ENCODE peak calls at places on chromosomes 13 and 19, in nine cellular contexts. J, H, M, R, V, L, P, A and T are unnamed samples.

GRCh38 chr13:78241278-78241919 is 322.8 kb upstream of the EDNRB start:
- DNase-seq in J (peak; percentile 43), H (no peak), M (no peak), R (no peak), V (peak; percentile 69), L (peak; percentile 11), P (peak; percentile 63), A (peak; percentile 4), T (no peak)

GRCh38 chr19:42360787-42361544 is 29.1 kb downstream of the CNFN start:
- DNase-seq in J (no peak), H (no peak), M (no peak), R (no peak), V (peak; percentile 29), L (no peak), P (no peak), A (no peak), T (no peak)

GRCh38 chr13:46571189-46571901 is 18.4 kb downstream of the LRCH1 start:
- DNase-seq in J (no peak), H (no peak), M (no peak), R (no peak), V (no peak), L (peak; percentile 76), P (peak; percentile 59), A (peak; percentile 81), T (no peak)

GRCh38 chr19:4375620-4376228 is 24.6 kb downstream of the SH3GL1 start:
- DNase-seq in J (no peak), H (no peak), M (no peak), R (no peak), V (no peak), L (peak; percentile 81), P (peak; percentile 67), A (peak; percentile 92), T (no peak)

GRCh38 chr13:33322474-33322827 is 36.9 kb upstream of the STARD13 start:
- DNase-seq in J (no peak), H (no peak), M (peak; percentile 61), R (no peak), V (no peak), L (peak; percentile 95), P (peak; percentile 80), A (peak; percentile 86), T (no peak)

GRCh38 chr19:2064788-2065524 is 13.9 kb upstream of the MKNK2 start:
- DNase-seq in J (no peak), H (no peak), M (peak; percentile 95), R (no peak), V (no peak), L (no peak), P (no peak), A (peak; percentile 76), T (no peak)

GRCh38 chr13:45105895-45106294 is 14.4 kb upstream of the GTF2F2 start:
- DNase-seq in J (no peak), H (no peak), M (no peak), R (no peak), V (no peak), L (peak; percentile 94), P (peak; percentile 56), A (peak; percentile 53), T (no peak)

GRCh38 chr13:50130686-50131051 is 115.4 kb downstream of the KCNRG start:
- DNase-seq in J (peak; percentile 66), H (no peak), M (peak; percentile 67), R (peak; percentile 33), V (peak; percentile 48), L (peak; percentile 47), P (peak; percentile 60), A (peak; percentile 69), T (no peak)

GRCh38 chr13:65656740-65657329 is 1573.3 kb downstream of the PCDH9 start:
- DNase-seq in J (no peak), H (no peak), M (no peak), R (no peak), V (no peak), L (peak; percentile 30), P (peak; percentile 63), A (peak; percentile 39), T (no peak)

GRCh38 chr19:54526972-54527371 is 24.3 kb downstream of the LAIR2 start:
- DNase-seq in J (no peak), H (no peak), M (no peak), R (no peak), V (no peak), L (no peak), P (no peak), A (no peak), T (no peak)

GRCh38 chr13:114017028-114017630 is 43.3 kb upstream of the C13orf46 start:
- DNase-seq in J (no peak), H (peak; percentile 53), M (no peak), R (no peak), V (no peak), L (peak; percentile 42), P (peak; percentile 48), A (peak; percentile 42), T (no peak)

GRCh38 chr19:14661372-14661924 is 13.2 kb downstream of the ADGRE3 start:
- DNase-seq in J (no peak), H (no peak), M (no peak), R (no peak), V (no peak), L (no peak), P (no peak), A (no peak), T (no peak)

GRCh38 chr19:48271531-48272151 is 1.8 kb downstream of the ZNF114 start:
- DNase-seq in J (peak; percentile 65), H (peak; percentile 76), M (no peak), R (no peak), V (peak; percentile 68), L (peak; percentile 35), P (peak; percentile 45), A (peak; percentile 72), T (no peak)

GRCh38 chr19:55099557-55100506 is 17.6 kb downstream of the PPP1R12C start:
- DNase-seq in J (no peak), H (peak; percentile 46), M (peak; percentile 48), R (no peak), V (peak; percentile 46), L (no peak), P (no peak), A (peak; percentile 57), T (no peak)

GRCh38 chr19:17026706-17027427 is at the start of gene CPAMD8:
- DNase-seq in J (no peak), H (no peak), M (no peak), R (no peak), V (peak; percentile 68), L (no peak), P (no peak), A (no peak), T (no peak)

GRCh38 chr19:7004313-7004931 is 16.8 kb downstream of the MBD3L2B start:
- DNase-seq in J (no peak), H (no peak), M (no peak), R (no peak), V (peak; percentile 4), L (peak; percentile 18), P (no peak), A (peak; percentile 63), T (no peak)
- TF ChIP-seq CTCF in J (peak; percentile 81), H (peak; percentile 82), M (peak; percentile 61), R (peak; percentile 95), V (peak; percentile 58), L (peak; percentile 36), P (no peak), A (peak; percentile 53), T (peak; percentile 61)

GRCh38 chr13:94966380-94966779 is 254.0 kb upstream of the SOX21 start:
- DNase-seq in J (no peak), H (no peak), M (no peak), R (no peak), V (no peak), L (no peak), P (no peak), A (peak; percentile 6), T (no peak)

GRCh38 chr13:94972262-94972661 is 259.9 kb upstream of the SOX21 start:
- DNase-seq in J (no peak), H (no peak), M (no peak), R (no peak), V (no peak), L (no peak), P (no peak), A (no peak), T (no peak)

GRCh38 chr13:94967183-94968039 is 255.1 kb upstream of the SOX21 start:
- DNase-seq in J (no peak), H (peak; percentile 58), M (no peak), R (no peak), V (peak; percentile 72), L (no peak), P (peak; percentile 19), A (peak; percentile 47), T (no peak)

GRCh38 chr13:94968757-94969086 is 256.4 kb upstream of the SOX21 start:
- DNase-seq in J (no peak), H (no peak), M (no peak), R (no peak), V (no peak), L (no peak), P (no peak), A (no peak), T (no peak)

DNA sequence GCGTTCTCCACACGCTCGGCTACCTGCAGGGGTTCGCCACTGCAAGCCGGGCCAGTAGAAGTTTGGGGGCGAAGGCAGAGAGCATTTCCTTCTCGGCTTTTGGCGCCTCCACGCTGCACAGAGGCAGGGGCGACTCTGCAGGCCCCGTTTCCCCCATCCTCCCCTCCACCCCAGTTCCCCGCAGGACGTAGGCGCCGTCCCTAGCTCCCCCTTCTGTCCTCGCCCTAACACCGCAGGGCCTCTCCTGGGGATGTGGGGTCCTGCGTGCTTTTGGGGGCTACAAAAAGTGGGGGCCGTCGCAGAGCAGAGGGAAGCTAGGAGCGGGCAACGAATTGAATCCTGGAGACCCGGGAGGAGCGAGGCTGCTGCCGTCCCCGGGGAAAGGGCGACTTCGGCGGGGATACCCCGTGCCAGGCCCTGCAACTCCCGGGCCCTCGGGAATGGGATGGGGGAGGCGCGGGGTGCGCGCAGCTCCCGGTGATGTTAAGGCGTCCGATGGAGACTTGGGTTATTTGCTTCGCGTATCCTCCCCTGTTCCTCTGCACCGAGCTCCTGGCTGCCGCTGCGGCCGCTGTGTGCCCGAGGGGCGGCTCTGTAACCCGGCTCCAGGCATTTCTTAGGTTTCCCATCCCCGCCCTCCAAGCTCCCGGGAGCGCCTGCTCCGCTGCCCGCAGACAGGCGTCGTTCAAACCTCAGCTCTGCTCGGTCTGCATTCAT is 255.9 kb upstream of the SOX21 start:
- DNase-seq in J (no peak), H (peak; percentile 50), M (no peak), R (no peak), V (peak; percentile 71), L (no peak), P (no peak), A (peak; percentile 56), T (no peak)
- TF ChIP-seq CTCF in J (no peak), H (no peak), M (no peak), R (no peak), V (no peak), L (no peak), P (no peak), A (no peak), T (no peak)

GRCh38 chr13:23868521-23868920 is 20.7 kb downstream of the MIPEP start:
- DNase-seq in J (no peak), H (no peak), M (no peak), R (no peak), V (no peak), L (peak; percentile 95), P (peak; percentile 85), A (peak; percentile 65), T (no peak)
- TF ChIP-seq CTCF in J (no peak), H (no peak), M (no peak), R (no peak), V (no peak), L (no peak), P (no peak), A (no peak), T (no peak)

DNA sequence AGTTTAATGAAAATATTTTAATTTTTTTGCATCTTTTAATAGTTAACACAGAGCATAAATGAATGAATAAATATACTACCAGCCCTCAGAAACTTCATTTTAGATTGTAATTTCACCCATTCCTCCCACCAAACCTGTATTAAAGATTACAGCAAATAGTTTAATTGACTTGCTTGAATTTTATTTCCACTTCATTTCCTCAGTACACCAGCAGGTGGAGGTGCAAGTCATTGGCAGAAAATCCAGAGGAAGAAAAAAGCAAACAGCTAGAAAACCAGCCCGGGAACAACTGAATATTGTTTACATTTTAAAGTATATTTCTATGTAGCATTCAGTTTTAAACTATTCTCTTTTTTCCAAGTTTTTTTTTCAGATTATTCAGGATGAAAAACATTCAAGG is 177.8 kb downstream of the OLFM4 start:
- DNase-seq in J (no peak), H (no peak), M (no peak), R (no peak), V (no peak), L (no peak), P (peak; percentile 4), A (no peak), T (no peak)
- TF ChIP-seq CTCF in J (peak; percentile 18), H (peak; percentile 23), M (no peak), R (no peak), V (peak; percentile 70), L (peak; percentile 23), P (peak; percentile 41), A (no peak), T (peak; percentile 15)